ENCODE peak calls at places on chromosome 1, in five cellular contexts. One of them, this sample, is unnamed.

GRCh38 chr1:24830680-24831272 is 85.5 kb downstream of the CLIC4 start:
- DNase-seq in pancreas: no peak
- DNase-seq in mammary epithelial cell: peak
- DNase-seq in midbrain: peak
- DNase-seq in activated CD4-positive, alpha-beta memory T cell treated with anti-CD3 and anti-CD28 coated beads, Interleukin-2, amount 10 ng/mL, durations not matched to agents 7 days and 5 days: no peak
- DNase-seq in this sample: no peak

GRCh38 chr1:190453550-190453949 is 24.1 kb downstream of the BRINP3 start:
- DNase-seq in pancreas: no peak
- DNase-seq in mammary epithelial cell: no peak
- DNase-seq in midbrain: no peak
- DNase-seq in activated CD4-positive, alpha-beta memory T cell treated with anti-CD3 and anti-CD28 coated beads, Interleukin-2, amount 10 ng/mL, durations not matched to agents 7 days and 5 days: no peak
- DNase-seq in this sample: no peak

GRCh38 chr1:57137980-57138379 is 172.2 kb upstream of the C8B start:
- DNase-seq in pancreas: no peak
- DNase-seq in mammary epithelial cell: no peak
- DNase-seq in midbrain: no peak
- DNase-seq in activated CD4-positive, alpha-beta memory T cell treated with anti-CD3 and anti-CD28 coated beads, Interleukin-2, amount 10 ng/mL, durations not matched to agents 7 days and 5 days: no peak
- DNase-seq in this sample: no peak

GRCh38 chr1:159055181-159055621 is 21.4 kb downstream of the AIM2 start:
- DNase-seq in pancreas: no peak
- DNase-seq in mammary epithelial cell: peak
- DNase-seq in midbrain: peak
- DNase-seq in activated CD4-positive, alpha-beta memory T cell treated with anti-CD3 and anti-CD28 coated beads, Interleukin-2, amount 10 ng/mL, durations not matched to agents 7 days and 5 days: no peak
- DNase-seq in this sample: no peak

GRCh38 chr1:55747285-55747890 is 532.2 kb upstream of the USP24 start:
- DNase-seq in pancreas: no peak
- DNase-seq in mammary epithelial cell: no peak
- DNase-seq in midbrain: no peak
- DNase-seq in activated CD4-positive, alpha-beta memory T cell treated with anti-CD3 and anti-CD28 coated beads, Interleukin-2, amount 10 ng/mL, durations not matched to agents 7 days and 5 days: no peak
- DNase-seq in this sample: no peak

GRCh38 chr1:149886396-149887195 is 12.8 kb upstream of the BOLA1 start:
- DNase-seq in pancreas: peak
- DNase-seq in mammary epithelial cell: peak
- DNase-seq in midbrain: peak
- DNase-seq in activated CD4-positive, alpha-beta memory T cell treated with anti-CD3 and anti-CD28 coated beads, Interleukin-2, amount 10 ng/mL, durations not matched to agents 7 days and 5 days: peak
- DNase-seq in this sample: no peak

GRCh38 chr1:150429805-150430204 is 57.4 kb upstream of the TARS2 start:
- DNase-seq in pancreas: no peak
- DNase-seq in mammary epithelial cell: peak
- DNase-seq in midbrain: no peak
- DNase-seq in activated CD4-positive, alpha-beta memory T cell treated with anti-CD3 and anti-CD28 coated beads, Interleukin-2, amount 10 ng/mL, durations not matched to agents 7 days and 5 days: no peak
- DNase-seq in this sample: no peak

GRCh38 chr1:15028117-15028516 is 125.4 kb upstream of the TMEM51 start:
- DNase-seq in pancreas: no peak
- DNase-seq in mammary epithelial cell: peak
- DNase-seq in midbrain: peak
- DNase-seq in activated CD4-positive, alpha-beta memory T cell treated with anti-CD3 and anti-CD28 coated beads, Interleukin-2, amount 10 ng/mL, durations not matched to agents 7 days and 5 days: no peak
- DNase-seq in this sample: no peak

GRCh38 chr1:154856544-154856943 is 13.5 kb downstream of the KCNN3 start:
- DNase-seq in pancreas: no peak
- DNase-seq in mammary epithelial cell: no peak
- DNase-seq in midbrain: no peak
- DNase-seq in activated CD4-positive, alpha-beta memory T cell treated with anti-CD3 and anti-CD28 coated beads, Interleukin-2, amount 10 ng/mL, durations not matched to agents 7 days and 5 days: no peak
- DNase-seq in this sample: no peak